ENCODE peak calls at places on chromosomes 12 and 14, in eight cellular contexts. One of them, this sample, is unnamed.

GRCh38 chr12:102063066-102063465 is 1.3 kb upstream of the WASHC3 start:
- DNase-seq in GM23338: peak; percentile 42
- DNase-seq in CD4-positive, alpha-beta memory T cell: no peak
- DNase-seq in CD4-positive, CD25-positive, alpha-beta regulatory T cell: peak; percentile 12
- DNase-seq in gastrocnemius medialis: no peak
- DNase-seq in GM12878: no peak
- DNase-seq in tibial nerve: no peak
- DNase-seq in hepatocyte: no peak
- DNase-seq in this sample: no peak

GRCh38 chr12:123253606-123254459 is 17.8 kb downstream of the CDK2AP1 start:
- DNase-seq in CD4-positive, alpha-beta memory T cell: no peak
- DNase-seq in CD4-positive, CD25-positive, alpha-beta regulatory T cell: no peak
- DNase-seq in tibial nerve: no peak
- DNase-seq in gastrocnemius medialis: no peak
- DNase-seq in GM12878: no peak
- DNase-seq in GM23338: no peak
- DNase-seq in hepatocyte: no peak
- DNase-seq in this sample: no peak

GRCh38 chr14:101838476-101838875 is 77.0 kb downstream of the PPP2R5C start:
- DNase-seq in CD4-positive, alpha-beta memory T cell: no peak
- DNase-seq in CD4-positive, CD25-positive, alpha-beta regulatory T cell: no peak
- DNase-seq in hepatocyte: no peak
- DNase-seq in tibial nerve: no peak
- DNase-seq in GM12878: no peak
- DNase-seq in GM23338: no peak
- DNase-seq in gastrocnemius medialis: no peak
- DNase-seq in this sample: no peak

GRCh38 chr12:99232324-99232723 is 415.2 kb upstream of the GARIN6 start:
- DNase-seq in GM23338: no peak
- DNase-seq in hepatocyte: no peak
- DNase-seq in tibial nerve: no peak
- DNase-seq in CD4-positive, alpha-beta memory T cell: no peak
- DNase-seq in gastrocnemius medialis: no peak
- DNase-seq in GM12878: no peak
- DNase-seq in CD4-positive, CD25-positive, alpha-beta regulatory T cell: no peak
- DNase-seq in this sample: no peak

GRCh38 chr12:64325055-64325454 is 65.5 kb downstream of the C12orf56 start:
- DNase-seq in gastrocnemius medialis: no peak
- DNase-seq in hepatocyte: no peak
- DNase-seq in CD4-positive, alpha-beta memory T cell: no peak
- DNase-seq in tibial nerve: no peak
- DNase-seq in GM23338: no peak
- DNase-seq in CD4-positive, CD25-positive, alpha-beta regulatory T cell: no peak
- DNase-seq in GM12878: no peak
- DNase-seq in this sample: no peak

GRCh38 chr14:22622220-22622619 is 21.9 kb downstream of the OR6J1 start:
- DNase-seq in GM23338: no peak
- DNase-seq in GM12878: no peak
- DNase-seq in hepatocyte: no peak
- DNase-seq in CD4-positive, CD25-positive, alpha-beta regulatory T cell: no peak
- DNase-seq in CD4-positive, alpha-beta memory T cell: no peak
- DNase-seq in gastrocnemius medialis: no peak
- DNase-seq in tibial nerve: no peak
- DNase-seq in this sample: no peak

GRCh38 chr14:34056081-34056480 is 105.2 kb upstream of the EGLN3 start:
- DNase-seq in GM23338: no peak
- DNase-seq in CD4-positive, alpha-beta memory T cell: no peak
- DNase-seq in gastrocnemius medialis: no peak
- DNase-seq in CD4-positive, CD25-positive, alpha-beta regulatory T cell: no peak
- DNase-seq in tibial nerve: no peak
- DNase-seq in GM12878: no peak
- DNase-seq in hepatocyte: no peak
- DNase-seq in this sample: no peak

GRCh38 chr14:65370890-65371289 is 41.6 kb upstream of the FUT8 start:
- DNase-seq in GM23338: peak; percentile 64
- DNase-seq in GM12878: no peak
- DNase-seq in CD4-positive, alpha-beta memory T cell: no peak
- DNase-seq in gastrocnemius medialis: no peak
- DNase-seq in CD4-positive, CD25-positive, alpha-beta regulatory T cell: no peak
- DNase-seq in tibial nerve: no peak
- DNase-seq in hepatocyte: no peak
- DNase-seq in this sample: no peak

GRCh38 chr12:67827820-67828383 is 161.3 kb upstream of the IFNG-AS1 start:
- DNase-seq in CD4-positive, CD25-positive, alpha-beta regulatory T cell: peak; percentile 27
- DNase-seq in hepatocyte: peak; percentile 72
- DNase-seq in GM12878: no peak
- DNase-seq in tibial nerve: no peak
- DNase-seq in gastrocnemius medialis: peak; percentile 41
- DNase-seq in CD4-positive, alpha-beta memory T cell: peak; percentile 67
- DNase-seq in GM23338: no peak
- DNase-seq in this sample: peak; percentile 85

GRCh38 chr12:122336015-122336946 is 70.0 kb upstream of the VPS33A start:
- DNase-seq in GM23338: peak; percentile 53
- DNase-seq in hepatocyte: peak; percentile 47
- DNase-seq in GM12878: no peak
- DNase-seq in CD4-positive, alpha-beta memory T cell: no peak
- DNase-seq in tibial nerve: no peak
- DNase-seq in CD4-positive, CD25-positive, alpha-beta regulatory T cell: peak; percentile 65
- DNase-seq in gastrocnemius medialis: no peak
- DNase-seq in this sample: no peak

GRCh38 chr12:130456375-130457199 is 118.9 kb downstream of the PIWIL1 start:
- DNase-seq in GM23338: no peak
- DNase-seq in GM12878: no peak
- DNase-seq in CD4-positive, alpha-beta memory T cell: no peak
- DNase-seq in hepatocyte: peak; percentile 24
- DNase-seq in gastrocnemius medialis: no peak
- DNase-seq in CD4-positive, CD25-positive, alpha-beta regulatory T cell: no peak
- DNase-seq in tibial nerve: no peak
- DNase-seq in this sample: no peak

GRCh38 chr12:7064516-7064915 is 4.0 kb downstream of the C1S start:
- DNase-seq in GM23338: no peak
- DNase-seq in tibial nerve: no peak
- DNase-seq in hepatocyte: no peak
- DNase-seq in CD4-positive, alpha-beta memory T cell: no peak
- DNase-seq in gastrocnemius medialis: no peak
- DNase-seq in GM12878: no peak
- DNase-seq in CD4-positive, CD25-positive, alpha-beta regulatory T cell: no peak
- DNase-seq in this sample: no peak
- H3K4me1 ChIP-seq in GM23338: peaks cover 8% of the 10 kb centered on the region
- H3K4me1 ChIP-seq in tibial nerve: peaks cover 10% of the 10 kb centered on the region
- H3K4me1 ChIP-seq in hepatocyte: peaks cover 23% of the 10 kb centered on the region
- H3K4me1 ChIP-seq in CD4-positive, alpha-beta memory T cell: no peaks in the 10 kb centered on the region
- H3K4me1 ChIP-seq in gastrocnemius medialis: peaks cover 34% of the 10 kb centered on the region
- H3K4me1 ChIP-seq in GM12878: no peaks in the 10 kb centered on the region
- H3K4me1 ChIP-seq in CD4-positive, CD25-positive, alpha-beta regulatory T cell: no peaks in the 10 kb centered on the region
- H3K4me1 ChIP-seq in this sample: peaks cover 25% of the 10 kb centered on the region

DNA sequence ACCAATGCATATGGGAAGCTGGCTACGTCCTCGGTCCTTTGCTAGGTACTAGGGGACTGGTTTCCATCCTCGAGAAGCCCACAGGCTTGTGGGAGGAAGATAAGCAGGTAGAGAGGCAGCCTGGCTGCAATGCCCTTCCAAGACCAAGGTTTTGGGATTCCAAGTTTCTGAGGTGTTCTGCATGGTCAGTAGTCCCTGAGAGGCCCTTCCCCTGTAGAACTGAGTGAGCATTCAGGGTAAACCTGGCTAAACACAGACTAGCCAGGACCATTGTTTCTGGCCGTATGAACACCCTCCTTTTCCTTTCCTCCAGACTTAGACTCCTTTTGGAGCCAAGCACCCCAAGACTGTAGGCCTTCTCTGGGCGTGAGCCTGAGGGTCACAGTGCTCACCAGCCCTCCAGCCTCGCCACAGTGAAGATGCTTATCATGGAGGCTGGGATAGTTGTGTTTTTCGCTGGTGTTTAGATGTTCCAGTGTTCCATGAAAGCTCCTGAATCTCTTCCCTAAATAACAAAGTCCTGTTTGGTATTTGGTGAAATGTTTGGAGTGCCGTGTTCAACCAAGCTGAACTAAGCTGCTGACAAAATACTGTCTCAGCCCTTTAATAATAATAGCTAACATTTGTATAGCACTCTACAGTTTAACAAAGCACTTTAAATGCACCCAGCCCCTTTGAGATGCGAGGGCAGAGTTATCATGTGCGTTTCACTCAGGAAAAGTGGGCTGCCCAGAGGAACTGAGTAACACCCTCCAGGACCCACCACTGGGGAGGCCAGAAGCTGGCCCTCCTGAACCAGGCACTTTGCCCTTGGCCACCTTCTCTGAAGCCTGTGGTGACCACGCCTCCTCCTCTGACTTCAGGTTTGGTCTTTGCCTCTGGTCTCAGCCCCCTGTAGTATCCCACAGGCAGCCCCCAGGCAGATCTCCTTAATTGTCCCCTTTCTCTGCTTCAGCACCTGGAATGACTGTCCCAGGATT is 284.5 kb downstream of the CACNA1C start:
- DNase-seq in tibial nerve: no peak
- DNase-seq in GM23338: no peak
- DNase-seq in CD4-positive, alpha-beta memory T cell: no peak
- DNase-seq in GM12878: no peak
- DNase-seq in gastrocnemius medialis: no peak
- DNase-seq in CD4-positive, CD25-positive, alpha-beta regulatory T cell: no peak
- DNase-seq in hepatocyte: no peak
- DNase-seq in this sample: no peak
- H3K4me1 ChIP-seq in tibial nerve: no peaks in the 10 kb centered on the region
- H3K4me1 ChIP-seq in GM23338: no peaks in the 10 kb centered on the region
- H3K4me1 ChIP-seq in CD4-positive, alpha-beta memory T cell: no peaks in the 10 kb centered on the region
- H3K4me1 ChIP-seq in GM12878: peaks cover 25% of the 10 kb centered on the region
- H3K4me1 ChIP-seq in gastrocnemius medialis: peaks cover 43% of the 10 kb centered on the region
- H3K4me1 ChIP-seq in CD4-positive, CD25-positive, alpha-beta regulatory T cell: no peaks in the 10 kb centered on the region
- H3K4me1 ChIP-seq in hepatocyte: peaks cover 42% of the 10 kb centered on the region
- H3K4me1 ChIP-seq in this sample: peaks cover 94% of the 10 kb centered on the region

DNA sequence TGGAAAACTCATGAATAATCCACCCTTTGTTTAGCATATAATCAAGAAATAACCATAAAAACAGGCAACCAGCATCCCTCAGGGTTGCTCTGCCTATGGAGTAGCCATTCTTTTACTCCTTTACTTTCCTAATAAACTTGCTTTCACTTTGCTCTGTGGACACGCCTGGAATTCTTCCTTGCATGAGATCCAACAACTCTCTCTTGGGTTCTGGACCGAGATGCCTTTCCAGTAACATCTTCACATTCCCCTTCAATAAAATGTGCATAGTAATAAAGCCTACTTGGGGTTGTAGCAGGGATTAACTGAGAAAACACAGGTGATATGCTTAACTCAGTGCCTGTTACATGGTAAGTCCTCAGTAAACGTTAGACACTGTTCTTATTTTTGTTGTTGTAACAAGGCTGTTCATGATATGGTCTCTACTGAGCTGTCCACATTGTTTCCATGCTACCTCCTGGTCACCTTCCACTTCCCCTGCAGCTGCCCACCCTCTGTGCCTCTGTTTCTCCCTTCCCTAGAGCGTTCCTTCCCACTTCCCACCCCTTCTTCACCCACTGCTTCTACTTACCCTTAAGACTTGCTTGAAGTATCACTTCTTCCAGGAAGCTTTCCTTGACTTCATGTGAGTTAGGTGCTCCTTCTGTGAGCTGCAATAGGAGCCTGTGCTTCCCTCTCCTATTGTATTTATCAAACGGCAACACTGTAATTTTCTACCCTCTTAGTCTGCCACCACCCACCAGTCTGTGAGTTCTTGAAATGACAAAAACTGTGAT is 286.6 kb upstream of the AMIGO2 start:
- DNase-seq in tibial nerve: no peak
- DNase-seq in hepatocyte: no peak
- DNase-seq in gastrocnemius medialis: no peak
- DNase-seq in CD4-positive, alpha-beta memory T cell: no peak
- DNase-seq in GM12878: no peak
- DNase-seq in GM23338: no peak
- DNase-seq in CD4-positive, CD25-positive, alpha-beta regulatory T cell: no peak
- DNase-seq in this sample: no peak
- H3K4me1 ChIP-seq in tibial nerve: no peaks in the 10 kb centered on the region
- H3K4me1 ChIP-seq in hepatocyte: no peaks in the 10 kb centered on the region
- H3K4me1 ChIP-seq in gastrocnemius medialis: no peaks in the 10 kb centered on the region
- H3K4me1 ChIP-seq in CD4-positive, alpha-beta memory T cell: peaks cover 79% of the 10 kb centered on the region
- H3K4me1 ChIP-seq in GM12878: no peaks in the 10 kb centered on the region
- H3K4me1 ChIP-seq in GM23338: no peaks in the 10 kb centered on the region
- H3K4me1 ChIP-seq in CD4-positive, CD25-positive, alpha-beta regulatory T cell: peaks cover 54% of the 10 kb centered on the region
- H3K4me1 ChIP-seq in this sample: no peaks in the 10 kb centered on the region

DNA sequence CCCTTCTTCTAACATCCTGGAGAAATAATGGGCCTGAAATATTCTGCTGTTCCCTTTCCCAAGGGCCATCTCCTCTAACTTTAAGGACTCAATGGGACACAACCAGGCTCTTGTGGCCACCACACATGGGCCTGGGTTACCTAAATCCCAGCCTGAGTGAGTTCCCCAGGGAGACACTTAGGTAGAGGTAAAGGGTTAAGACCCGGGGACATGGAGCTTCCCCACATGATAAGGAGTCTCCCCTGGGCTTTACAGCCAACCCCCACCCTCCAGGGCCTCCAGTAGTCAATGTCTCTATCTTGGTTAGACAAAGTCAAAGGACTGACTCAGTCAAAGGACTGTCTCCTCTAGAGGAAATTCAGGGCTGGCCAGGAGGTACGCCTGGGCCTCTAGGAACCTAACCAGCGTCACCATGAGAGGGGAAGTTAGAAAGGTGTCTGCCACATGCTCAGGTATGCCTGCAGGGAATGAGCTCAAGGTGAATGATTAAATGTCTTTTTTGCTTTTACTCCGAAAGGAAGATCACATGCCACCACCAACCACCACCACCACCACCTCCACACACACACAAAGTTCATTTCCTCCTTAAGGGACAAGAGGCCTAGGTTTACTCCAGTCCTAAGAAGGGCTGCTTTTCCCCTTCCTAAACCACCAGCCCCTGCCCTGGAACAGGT is 6.9 kb downstream of the ZFP36L1 start:
- DNase-seq in CD4-positive, CD25-positive, alpha-beta regulatory T cell: peak; percentile 73
- DNase-seq in GM12878: no peak
- DNase-seq in hepatocyte: peak; percentile 71
- DNase-seq in GM23338: peak; percentile 24
- DNase-seq in tibial nerve: no peak
- DNase-seq in gastrocnemius medialis: no peak
- DNase-seq in CD4-positive, alpha-beta memory T cell: peak; percentile 85
- DNase-seq in this sample: no peak
- H3K4me1 ChIP-seq in CD4-positive, CD25-positive, alpha-beta regulatory T cell: peaks cover 92% of the 10 kb centered on the region
- H3K4me1 ChIP-seq in GM12878: peaks cover 32% of the 10 kb centered on the region
- H3K4me1 ChIP-seq in hepatocyte: peaks cover 47% of the 10 kb centered on the region
- H3K4me1 ChIP-seq in GM23338: peaks cover 12% of the 10 kb centered on the region
- H3K4me1 ChIP-seq in tibial nerve: peaks cover 44% of the 10 kb centered on the region
- H3K4me1 ChIP-seq in gastrocnemius medialis: peaks cover 30% of the 10 kb centered on the region
- H3K4me1 ChIP-seq in CD4-positive, alpha-beta memory T cell: peaks cover 85% of the 10 kb centered on the region
- H3K4me1 ChIP-seq in this sample: peaks cover 39% of the 10 kb centered on the region

DNA sequence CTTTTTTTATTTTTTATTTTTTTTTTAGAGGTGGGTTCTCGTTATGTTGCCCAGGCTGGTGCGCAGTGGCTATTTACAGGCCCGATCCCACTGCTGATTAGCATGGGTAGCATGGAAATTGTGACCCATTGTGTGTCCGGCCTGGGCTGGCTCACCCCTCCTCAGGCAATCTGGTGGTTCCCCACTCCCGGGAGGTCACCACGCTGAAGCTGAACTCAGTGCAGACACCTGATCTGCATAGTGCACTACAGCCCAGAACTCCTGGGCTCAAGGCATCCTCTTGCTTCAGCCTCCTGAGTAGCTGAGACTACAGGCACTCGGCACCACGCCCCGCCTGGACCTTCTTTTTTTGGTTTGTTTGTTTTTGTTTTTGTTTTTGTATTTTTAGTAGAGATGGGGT is 5.5 kb upstream of the CD4 start:
- DNase-seq in CD4-positive, alpha-beta memory T cell: no peak
- DNase-seq in tibial nerve: no peak
- DNase-seq in hepatocyte: no peak
- DNase-seq in GM12878: no peak
- DNase-seq in GM23338: no peak
- DNase-seq in gastrocnemius medialis: no peak
- DNase-seq in CD4-positive, CD25-positive, alpha-beta regulatory T cell: no peak
- DNase-seq in this sample: no peak
- H3K4me1 ChIP-seq in CD4-positive, alpha-beta memory T cell: peaks cover 51% of the 10 kb centered on the region
- H3K4me1 ChIP-seq in tibial nerve: no peaks in the 10 kb centered on the region
- H3K4me1 ChIP-seq in hepatocyte: peaks cover 9% of the 10 kb centered on the region
- H3K4me1 ChIP-seq in GM12878: peaks cover 7% of the 10 kb centered on the region
- H3K4me1 ChIP-seq in GM23338: peaks cover 15% of the 10 kb centered on the region
- H3K4me1 ChIP-seq in gastrocnemius medialis: peaks cover 3% of the 10 kb centered on the region
- H3K4me1 ChIP-seq in CD4-positive, CD25-positive, alpha-beta regulatory T cell: peaks cover 43% of the 10 kb centered on the region
- H3K4me1 ChIP-seq in this sample: peaks cover 10% of the 10 kb centered on the region

This sample was measured in SJSA1.